ENCODE peak calls at places on chromosomes 1 and 21, in seven cellular contexts. F, Z, S, K, A, R and I are unnamed samples.

GRCh38 chr1:97623220-97623619 is 297.6 kb downstream of the DPYD start:
- DNase-seq in R (no peak), K (no peak), Z (no peak), S (no peak), F (no peak), A (no peak), I (no peak)

GRCh38 chr1:185317886-185318310 is 855 bp upstream of the IVNS1ABP start:
- DNase-seq in K (peak), F (no peak), Z (peak), S (peak), R (peak), A (peak), I (peak)

GRCh38 chr1:207962716-207963428 is 51.9 kb upstream of the CD34 start:
- DNase-seq in Z (no peak), F (no peak), S (peak), R (peak), K (peak), A (peak), I (no peak)

GRCh38 chr1:92380867-92381266 is 82.0 kb downstream of the RPAP2 start:
- DNase-seq in F (no peak), A (no peak), R (no peak), K (no peak), Z (no peak), S (no peak), I (no peak)

GRCh38 chr1:9253706-9254105 is 19.1 kb downstream of the H6PD start:
- DNase-seq in Z (no peak), K (no peak), A (no peak), R (no peak), F (no peak), S (no peak), I (no peak)

GRCh38 chr1:70485624-70486023 is 74.6 kb downstream of the CTH start:
- DNase-seq in S (no peak), A (no peak), F (no peak), K (no peak), R (no peak), Z (no peak), I (no peak)

GRCh38 chr1:24062221-24062620 is 49.7 kb downstream of the MYOM3 start:
- DNase-seq in K (no peak), R (no peak), F (no peak), A (no peak), S (no peak), Z (no peak), I (no peak)

GRCh38 chr1:45037456-45037855 is 25.4 kb downstream of the UROD start:
- DNase-seq in R (no peak), Z (peak), K (no peak), F (no peak), A (peak), S (no peak), I (peak)

GRCh38 chr21:41460578-41461527 is 34.8 kb downstream of the MX1 start:
- DNase-seq in K (peak), A (peak), R (peak), F (no peak), Z (peak), S (peak), I (peak)

GRCh38 chr1:46043491-46044017 is 88.9 kb downstream of the PIK3R3 start:
- DNase-seq in F (no peak), K (no peak), R (no peak), A (no peak), S (no peak), Z (no peak), I (no peak)

GRCh38 chr1:218699411-218699810 is 354.3 kb downstream of the TGFB2 start:
- DNase-seq in F (no peak), K (no peak), Z (no peak), S (no peak), R (no peak), A (no peak), I (no peak)

GRCh38 chr1:28986296-28986910 is 72.0 kb downstream of the EPB41 start:
- DNase-seq in K (no peak), Z (no peak), F (no peak), R (no peak), A (no peak), S (no peak), I (no peak)

GRCh38 chr1:100145116-100145515 is 12.2 kb downstream of the TRMT13 start:
- DNase-seq in K (no peak), A (no peak), Z (no peak), S (no peak), F (no peak), R (no peak), I (no peak)

GRCh38 chr1:167708940-167709389 is 12.8 kb upstream of the MPZL1 start:
- DNase-seq in Z (no peak), A (no peak), S (no peak), R (no peak), K (no peak), F (peak), I (no peak)

GRCh38 chr1:86500731-86501130 is 32.0 kb downstream of the CLCA1 start:
- DNase-seq in K (no peak), F (no peak), A (no peak), S (no peak), R (no peak), Z (no peak), I (no peak)

GRCh38 chr1:19258353-19258752 is 6.7 kb downstream of the MRTO4 start:
- DNase-seq in K (no peak), Z (no peak), R (no peak), F (no peak), S (no peak), A (no peak), I (no peak)

GRCh38 chr1:15760520-15761211 is 2.1 kb downstream of the FBLIM1 start:
- DNase-seq in Z (no peak), K (no peak), R (no peak), A (no peak), S (peak), F (peak), I (peak)

GRCh38 chr1:164369698-164370365 is 189.2 kb upstream of the PBX1 start:
- DNase-seq in A (no peak), R (no peak), S (peak), Z (no peak), K (no peak), F (no peak), I (no peak)

GRCh38 chr1:43824795-43825194 is 108.8 kb upstream of the ARTN start:
- DNase-seq in Z (no peak), S (no peak), A (no peak), F (no peak), K (no peak), R (no peak), I (no peak)